ENCODE peak calls at places on chromosomes 6 and 20, in four cellular contexts. One of them, this sample, is unnamed.

GRCh38 chr6:47420394-47421371 is 56.9 kb upstream of the CD2AP start:
- DNase-seq in SHP77: no peak
- DNase-seq in H4: peak
- DNase-seq in tibial nerve: no peak
- DNase-seq in this sample: peak

GRCh38 chr6:33279971-33280511 is 3.1 kb downstream of the B3GALT4 start:
- DNase-seq in SHP77: peak
- DNase-seq in H4: peak
- DNase-seq in tibial nerve: no peak
- DNase-seq in this sample: peak

GRCh38 chr6:88629838-88630462 is 333.5 kb downstream of the RNGTT start:
- DNase-seq in SHP77: no peak
- DNase-seq in H4: peak
- DNase-seq in tibial nerve: no peak
- DNase-seq in this sample: peak

GRCh38 chr6:159691963-159692287 is 1.1 kb downstream of the SOD2 start:
- DNase-seq in SHP77: peak
- DNase-seq in H4: no peak
- DNase-seq in tibial nerve: no peak
- DNase-seq in this sample: peak

GRCh38 chr6:53974941-53975340 is 136.3 kb upstream of the MLIP start:
- DNase-seq in SHP77: no peak
- DNase-seq in H4: no peak
- DNase-seq in tibial nerve: no peak
- DNase-seq in this sample: no peak

GRCh38 chr20:19098806-19099578 is 113.5 kb upstream of the SLC24A3 start:
- DNase-seq in SHP77: no peak
- DNase-seq in H4: no peak
- DNase-seq in tibial nerve: no peak
- DNase-seq in this sample: no peak

GRCh38 chr6:77292564-77293546 is 170.4 kb downstream of the HTR1B start:
- DNase-seq in SHP77: no peak
- DNase-seq in H4: peak
- DNase-seq in tibial nerve: no peak
- DNase-seq in this sample: no peak

GRCh38 chr6:6889601-6890000 is 218.2 kb upstream of the RREB1 start:
- DNase-seq in SHP77: no peak
- DNase-seq in H4: no peak
- DNase-seq in tibial nerve: no peak
- DNase-seq in this sample: no peak

GRCh38 chr20:4787825-4788224 is 66.1 kb downstream of the PRND start:
- DNase-seq in SHP77: no peak
- DNase-seq in H4: no peak
- DNase-seq in tibial nerve: no peak
- DNase-seq in this sample: no peak

GRCh38 chr20:24781061-24781980 is 167.7 kb upstream of the CST7 start:
- DNase-seq in SHP77: peak
- DNase-seq in H4: peak
- DNase-seq in tibial nerve: no peak
- DNase-seq in this sample: no peak

GRCh38 chr6:149779644-149779963 is 30.1 kb downstream of the PCMT1 start:
- DNase-seq in SHP77: no peak
- DNase-seq in H4: no peak
- DNase-seq in tibial nerve: no peak
- DNase-seq in this sample: no peak

GRCh38 chr6:89297695-89298351 is 17.3 kb downstream of the GABRR2 start:
- DNase-seq in SHP77: peak
- DNase-seq in H4: peak
- DNase-seq in tibial nerve: peak
- DNase-seq in this sample: peak

GRCh38 chr20:51528263-51529026 is 14.1 kb downstream of the NFATC2 start:
- DNase-seq in SHP77: no peak
- DNase-seq in H4: no peak
- DNase-seq in tibial nerve: no peak
- DNase-seq in this sample: no peak

GRCh38 chr20:39280875-39281274 is 318.7 kb downstream of the DHX35 start:
- DNase-seq in SHP77: no peak
- DNase-seq in H4: no peak
- DNase-seq in tibial nerve: no peak
- DNase-seq in this sample: no peak

GRCh38 chr6:113068569-113068968 is 721.4 kb downstream of the RFPL4B start:
- DNase-seq in SHP77: no peak
- DNase-seq in H4: no peak
- DNase-seq in tibial nerve: no peak
- DNase-seq in this sample: no peak

GRCh38 chr6:30100585-30101422 is 12.1 kb downstream of the TRIM31 start:
- DNase-seq in SHP77: no peak
- DNase-seq in H4: no peak
- DNase-seq in tibial nerve: no peak
- DNase-seq in this sample: peak

GRCh38 chr6:35356391-35356790 is 14.0 kb downstream of the PPARD start:
- DNase-seq in SHP77: no peak
- DNase-seq in H4: no peak
- DNase-seq in tibial nerve: no peak
- DNase-seq in this sample: no peak

GRCh38 chr6:44824567-44824966 is 437.1 kb downstream of the CDC5L start:
- DNase-seq in SHP77: no peak
- DNase-seq in H4: no peak
- DNase-seq in tibial nerve: no peak
- DNase-seq in this sample: no peak

GRCh38 chr6:6713660-6714446 is 125.3 kb downstream of the LY86 start:
- DNase-seq in SHP77: peak
- DNase-seq in H4: no peak
- DNase-seq in tibial nerve: no peak
- DNase-seq in this sample: peak

GRCh38 chr6:169168302-169168630 is 85.4 kb downstream of the THBS2 start:
- DNase-seq in SHP77: no peak
- DNase-seq in H4: peak
- DNase-seq in tibial nerve: no peak
- DNase-seq in this sample: no peak

GRCh38 chr6:151497935-151498726 is 4.3 kb downstream of the CCDC170 start:
- DNase-seq in SHP77: no peak
- DNase-seq in H4: no peak
- DNase-seq in tibial nerve: no peak
- DNase-seq in this sample: no peak

GRCh38 chr6:158506577-158506976 is 53.3 kb upstream of the TMEM181 start:
- DNase-seq in SHP77: peak
- DNase-seq in H4: no peak
- DNase-seq in tibial nerve: no peak
- DNase-seq in this sample: peak

GRCh38 chr6:32086661-32087573 is 22.2 kb downstream of the TNXB start:
- DNase-seq in SHP77: no peak
- DNase-seq in H4: peak
- DNase-seq in tibial nerve: no peak
- DNase-seq in this sample: no peak